ENCODE peak calls at places on chromosomes 3 and 15, in ten cellular contexts. One of them, this sample, is unnamed.

GRCh38 chr3:111621535-111621934 is 26.4 kb upstream of the ZBED2 start:
- DNase-seq in activated gamma-delta T cell: no peak
- DNase-seq in Caco-2: peak; percentile 63
- DNase-seq in mucosa of descending colon: no peak
- DNase-seq in AG08395: no peak
- DNase-seq in heart left ventricle: no peak
- DNase-seq in activated CD4-positive, alpha-beta T cell treated with anti-CD3 and anti-CD28 coated beads for 1 hour: no peak
- DNase-seq in renal cortical epithelial cell: no peak
- DNase-seq in left cardiac atrium: no peak
- DNase-seq in NCI-H774: no peak
- DNase-seq in this sample: peak; percentile 41

GRCh38 chr3:36814071-36814717 is 49.8 kb upstream of the DCLK3 start:
- DNase-seq in activated gamma-delta T cell: no peak
- DNase-seq in Caco-2: no peak
- DNase-seq in mucosa of descending colon: no peak
- DNase-seq in AG08395: no peak
- DNase-seq in heart left ventricle: no peak
- DNase-seq in activated CD4-positive, alpha-beta T cell treated with anti-CD3 and anti-CD28 coated beads for 1 hour: no peak
- DNase-seq in renal cortical epithelial cell: no peak
- DNase-seq in left cardiac atrium: peak; percentile 22
- DNase-seq in NCI-H774: no peak
- DNase-seq in this sample: no peak

GRCh38 chr15:70023769-70024491 is 73.8 kb downstream of the TLE3 start:
- DNase-seq in activated gamma-delta T cell: no peak
- DNase-seq in Caco-2: no peak
- DNase-seq in mucosa of descending colon: peak; percentile 21
- DNase-seq in AG08395: peak; percentile 69
- DNase-seq in heart left ventricle: peak; percentile 30
- DNase-seq in activated CD4-positive, alpha-beta T cell treated with anti-CD3 and anti-CD28 coated beads for 1 hour: no peak
- DNase-seq in renal cortical epithelial cell: peak; percentile 60
- DNase-seq in left cardiac atrium: peak; percentile 40
- DNase-seq in NCI-H774: no peak
- DNase-seq in this sample: no peak

GRCh38 chr15:70190296-70190695 is 92.6 kb upstream of the TLE3 start:
- DNase-seq in activated gamma-delta T cell: no peak
- DNase-seq in Caco-2: no peak
- DNase-seq in mucosa of descending colon: no peak
- DNase-seq in AG08395: no peak
- DNase-seq in heart left ventricle: no peak
- DNase-seq in activated CD4-positive, alpha-beta T cell treated with anti-CD3 and anti-CD28 coated beads for 1 hour: no peak
- DNase-seq in renal cortical epithelial cell: no peak
- DNase-seq in left cardiac atrium: no peak
- DNase-seq in NCI-H774: no peak
- DNase-seq in this sample: no peak

GRCh38 chr3:89172150-89172549 is 64.7 kb downstream of the EPHA3 start:
- DNase-seq in activated gamma-delta T cell: no peak
- DNase-seq in Caco-2: no peak
- DNase-seq in mucosa of descending colon: no peak
- DNase-seq in AG08395: no peak
- DNase-seq in heart left ventricle: no peak
- DNase-seq in activated CD4-positive, alpha-beta T cell treated with anti-CD3 and anti-CD28 coated beads for 1 hour: no peak
- DNase-seq in renal cortical epithelial cell: no peak
- DNase-seq in left cardiac atrium: no peak
- DNase-seq in NCI-H774: no peak
- DNase-seq in this sample: no peak

GRCh38 chr3:55408193-55408826 is 78.8 kb downstream of the WNT5A start:
- DNase-seq in activated gamma-delta T cell: no peak
- DNase-seq in Caco-2: no peak
- DNase-seq in mucosa of descending colon: peak; percentile 46
- DNase-seq in AG08395: no peak
- DNase-seq in heart left ventricle: no peak
- DNase-seq in activated CD4-positive, alpha-beta T cell treated with anti-CD3 and anti-CD28 coated beads for 1 hour: no peak
- DNase-seq in renal cortical epithelial cell: peak; percentile 13
- DNase-seq in left cardiac atrium: no peak
- DNase-seq in NCI-H774: no peak
- DNase-seq in this sample: no peak

GRCh38 chr3:120741837-120742197 is 499 bp downstream of the RABL3 start:
- DNase-seq in activated gamma-delta T cell: no peak
- DNase-seq in Caco-2: no peak
- DNase-seq in mucosa of descending colon: no peak
- DNase-seq in AG08395: no peak
- DNase-seq in heart left ventricle: no peak
- DNase-seq in activated CD4-positive, alpha-beta T cell treated with anti-CD3 and anti-CD28 coated beads for 1 hour: no peak
- DNase-seq in renal cortical epithelial cell: peak; percentile 37
- DNase-seq in left cardiac atrium: no peak
- DNase-seq in NCI-H774: no peak
- DNase-seq in this sample: no peak

GRCh38 chr15:69559440-69560215 is 107.0 kb downstream of the RPLP1 start:
- DNase-seq in activated gamma-delta T cell: no peak
- DNase-seq in Caco-2: no peak
- DNase-seq in mucosa of descending colon: no peak
- DNase-seq in AG08395: peak; percentile 56
- DNase-seq in heart left ventricle: no peak
- DNase-seq in activated CD4-positive, alpha-beta T cell treated with anti-CD3 and anti-CD28 coated beads for 1 hour: no peak
- DNase-seq in renal cortical epithelial cell: peak; percentile 43
- DNase-seq in left cardiac atrium: no peak
- DNase-seq in NCI-H774: no peak
- DNase-seq in this sample: no peak

GRCh38 chr3:176935524-176935923 is 261.8 kb downstream of the TBL1XR1 start:
- DNase-seq in activated gamma-delta T cell: no peak
- DNase-seq in Caco-2: no peak
- DNase-seq in mucosa of descending colon: no peak
- DNase-seq in AG08395: no peak
- DNase-seq in heart left ventricle: no peak
- DNase-seq in activated CD4-positive, alpha-beta T cell treated with anti-CD3 and anti-CD28 coated beads for 1 hour: no peak
- DNase-seq in renal cortical epithelial cell: no peak
- DNase-seq in left cardiac atrium: no peak
- DNase-seq in NCI-H774: no peak
- DNase-seq in this sample: no peak

GRCh38 chr3:136753112-136753939 is 1.1 kb upstream of the STAG1 start:
- DNase-seq in activated gamma-delta T cell: no peak
- DNase-seq in Caco-2: no peak
- DNase-seq in mucosa of descending colon: no peak
- DNase-seq in AG08395: no peak
- DNase-seq in heart left ventricle: no peak
- DNase-seq in activated CD4-positive, alpha-beta T cell treated with anti-CD3 and anti-CD28 coated beads for 1 hour: no peak
- DNase-seq in renal cortical epithelial cell: no peak
- DNase-seq in left cardiac atrium: no peak
- DNase-seq in NCI-H774: no peak
- DNase-seq in this sample: no peak

GRCh38 chr3:110984456-110985250 is 87.0 kb upstream of the NECTIN3 start:
- DNase-seq in activated gamma-delta T cell: no peak
- DNase-seq in Caco-2: no peak
- DNase-seq in mucosa of descending colon: no peak
- DNase-seq in AG08395: no peak
- DNase-seq in heart left ventricle: no peak
- DNase-seq in activated CD4-positive, alpha-beta T cell treated with anti-CD3 and anti-CD28 coated beads for 1 hour: no peak
- DNase-seq in renal cortical epithelial cell: no peak
- DNase-seq in left cardiac atrium: no peak
- DNase-seq in NCI-H774: no peak
- DNase-seq in this sample: no peak

GRCh38 chr15:70033529-70034140 is 64.1 kb downstream of the TLE3 start:
- DNase-seq in activated gamma-delta T cell: no peak
- DNase-seq in Caco-2: no peak
- DNase-seq in mucosa of descending colon: no peak
- DNase-seq in AG08395: peak; percentile 60
- DNase-seq in heart left ventricle: no peak
- DNase-seq in activated CD4-positive, alpha-beta T cell treated with anti-CD3 and anti-CD28 coated beads for 1 hour: no peak
- DNase-seq in renal cortical epithelial cell: peak; percentile 13
- DNase-seq in left cardiac atrium: peak; percentile 41
- DNase-seq in NCI-H774: peak; percentile 15
- DNase-seq in this sample: no peak

GRCh38 chr3:53672987-53673386 is 173.2 kb downstream of the CHDH start:
- DNase-seq in activated gamma-delta T cell: no peak
- DNase-seq in Caco-2: no peak
- DNase-seq in mucosa of descending colon: no peak
- DNase-seq in AG08395: no peak
- DNase-seq in heart left ventricle: no peak
- DNase-seq in activated CD4-positive, alpha-beta T cell treated with anti-CD3 and anti-CD28 coated beads for 1 hour: no peak
- DNase-seq in renal cortical epithelial cell: no peak
- DNase-seq in left cardiac atrium: no peak
- DNase-seq in NCI-H774: no peak
- DNase-seq in this sample: no peak

GRCh38 chr15:63238796-63239195 is 38.6 kb upstream of the APH1B start:
- DNase-seq in activated gamma-delta T cell: no peak
- DNase-seq in Caco-2: no peak
- DNase-seq in mucosa of descending colon: no peak
- DNase-seq in AG08395: peak; percentile 56
- DNase-seq in heart left ventricle: no peak
- DNase-seq in activated CD4-positive, alpha-beta T cell treated with anti-CD3 and anti-CD28 coated beads for 1 hour: no peak
- DNase-seq in renal cortical epithelial cell: peak; percentile 42
- DNase-seq in left cardiac atrium: no peak
- DNase-seq in NCI-H774: no peak
- DNase-seq in this sample: no peak

GRCh38 chr15:40097968-40098476 is 10.7 kb downstream of the BMF start:
- DNase-seq in activated gamma-delta T cell: no peak
- DNase-seq in Caco-2: no peak
- DNase-seq in mucosa of descending colon: peak; percentile 81
- DNase-seq in AG08395: peak; percentile 52
- DNase-seq in heart left ventricle: peak; percentile 62
- DNase-seq in activated CD4-positive, alpha-beta T cell treated with anti-CD3 and anti-CD28 coated beads for 1 hour: no peak
- DNase-seq in renal cortical epithelial cell: no peak
- DNase-seq in left cardiac atrium: peak; percentile 70
- DNase-seq in NCI-H774: no peak
- DNase-seq in this sample: peak; percentile 55

GRCh38 chr15:36784098-36784670 is 204.8 kb downstream of the CDIN1 start:
- DNase-seq in activated gamma-delta T cell: no peak
- DNase-seq in Caco-2: no peak
- DNase-seq in mucosa of descending colon: no peak
- DNase-seq in AG08395: no peak
- DNase-seq in heart left ventricle: no peak
- DNase-seq in activated CD4-positive, alpha-beta T cell treated with anti-CD3 and anti-CD28 coated beads for 1 hour: no peak
- DNase-seq in renal cortical epithelial cell: no peak
- DNase-seq in left cardiac atrium: no peak
- DNase-seq in NCI-H774: no peak
- DNase-seq in this sample: no peak

GRCh38 chr3:124372784-124373183 is 357.5 kb upstream of the UMPS start:
- DNase-seq in activated gamma-delta T cell: no peak
- DNase-seq in Caco-2: no peak
- DNase-seq in mucosa of descending colon: no peak
- DNase-seq in AG08395: no peak
- DNase-seq in heart left ventricle: no peak
- DNase-seq in activated CD4-positive, alpha-beta T cell treated with anti-CD3 and anti-CD28 coated beads for 1 hour: no peak
- DNase-seq in renal cortical epithelial cell: no peak
- DNase-seq in left cardiac atrium: no peak
- DNase-seq in NCI-H774: no peak
- DNase-seq in this sample: no peak

GRCh38 chr3:117696871-117697270 is 987.3 kb downstream of the TUSC7 start:
- DNase-seq in activated gamma-delta T cell: no peak
- DNase-seq in Caco-2: no peak
- DNase-seq in mucosa of descending colon: no peak
- DNase-seq in AG08395: no peak
- DNase-seq in heart left ventricle: no peak
- DNase-seq in activated CD4-positive, alpha-beta T cell treated with anti-CD3 and anti-CD28 coated beads for 1 hour: no peak
- DNase-seq in renal cortical epithelial cell: no peak
- DNase-seq in left cardiac atrium: no peak
- DNase-seq in NCI-H774: no peak
- DNase-seq in this sample: no peak

GRCh38 chr15:80608688-80609087 is 86.4 kb upstream of the ABHD17C start:
- DNase-seq in activated gamma-delta T cell: no peak
- DNase-seq in Caco-2: no peak
- DNase-seq in mucosa of descending colon: no peak
- DNase-seq in AG08395: no peak
- DNase-seq in heart left ventricle: no peak
- DNase-seq in activated CD4-positive, alpha-beta T cell treated with anti-CD3 and anti-CD28 coated beads for 1 hour: no peak
- DNase-seq in renal cortical epithelial cell: no peak
- DNase-seq in left cardiac atrium: no peak
- DNase-seq in NCI-H774: no peak
- DNase-seq in this sample: no peak

GRCh38 chr3:182121424-182121823 is 409.7 kb downstream of the SOX2 start:
- DNase-seq in activated gamma-delta T cell: no peak
- DNase-seq in Caco-2: no peak
- DNase-seq in mucosa of descending colon: no peak
- DNase-seq in AG08395: no peak
- DNase-seq in heart left ventricle: no peak
- DNase-seq in activated CD4-positive, alpha-beta T cell treated with anti-CD3 and anti-CD28 coated beads for 1 hour: no peak
- DNase-seq in renal cortical epithelial cell: no peak
- DNase-seq in left cardiac atrium: no peak
- DNase-seq in NCI-H774: no peak
- DNase-seq in this sample: no peak

GRCh38 chr15:63983071-63983711 is 63.1 kb downstream of the DAPK2 start:
- DNase-seq in activated gamma-delta T cell: no peak
- DNase-seq in Caco-2: no peak
- DNase-seq in mucosa of descending colon: peak; percentile 1
- DNase-seq in AG08395: no peak
- DNase-seq in heart left ventricle: no peak
- DNase-seq in activated CD4-positive, alpha-beta T cell treated with anti-CD3 and anti-CD28 coated beads for 1 hour: no peak
- DNase-seq in renal cortical epithelial cell: no peak
- DNase-seq in left cardiac atrium: no peak
- DNase-seq in NCI-H774: no peak
- DNase-seq in this sample: peak; percentile 22

GRCh38 chr15:28995193-28995592 is 109.4 kb downstream of the APBA2 start:
- DNase-seq in activated gamma-delta T cell: no peak
- DNase-seq in Caco-2: no peak
- DNase-seq in mucosa of descending colon: no peak
- DNase-seq in AG08395: no peak
- DNase-seq in heart left ventricle: no peak
- DNase-seq in activated CD4-positive, alpha-beta T cell treated with anti-CD3 and anti-CD28 coated beads for 1 hour: no peak
- DNase-seq in renal cortical epithelial cell: no peak
- DNase-seq in left cardiac atrium: no peak
- DNase-seq in NCI-H774: no peak
- DNase-seq in this sample: no peak

GRCh38 chr15:74844319-74845207 is 1.6 kb upstream of the ULK3 start:
- DNase-seq in activated gamma-delta T cell: no peak
- DNase-seq in Caco-2: no peak
- DNase-seq in mucosa of descending colon: no peak
- DNase-seq in AG08395: no peak
- DNase-seq in heart left ventricle: no peak
- DNase-seq in activated CD4-positive, alpha-beta T cell treated with anti-CD3 and anti-CD28 coated beads for 1 hour: no peak
- DNase-seq in renal cortical epithelial cell: no peak
- DNase-seq in left cardiac atrium: no peak
- DNase-seq in NCI-H774: no peak
- DNase-seq in this sample: no peak

GRCh38 chr3:143895805-143896204 is 47.5 kb upstream of the SLC9A9 start:
- DNase-seq in activated gamma-delta T cell: no peak
- DNase-seq in Caco-2: no peak
- DNase-seq in mucosa of descending colon: no peak
- DNase-seq in AG08395: no peak
- DNase-seq in heart left ventricle: no peak
- DNase-seq in activated CD4-positive, alpha-beta T cell treated with anti-CD3 and anti-CD28 coated beads for 1 hour: no peak
- DNase-seq in renal cortical epithelial cell: peak; percentile 7
- DNase-seq in left cardiac atrium: no peak
- DNase-seq in NCI-H774: peak; percentile 21
- DNase-seq in this sample: peak; percentile 35

GRCh38 chr3:99250272-99250671 is 348.8 kb upstream of the DCBLD2 start:
- DNase-seq in activated gamma-delta T cell: no peak
- DNase-seq in Caco-2: no peak
- DNase-seq in mucosa of descending colon: peak; percentile 1
- DNase-seq in AG08395: no peak
- DNase-seq in heart left ventricle: no peak
- DNase-seq in activated CD4-positive, alpha-beta T cell treated with anti-CD3 and anti-CD28 coated beads for 1 hour: no peak
- DNase-seq in renal cortical epithelial cell: peak; percentile 94
- DNase-seq in left cardiac atrium: no peak
- DNase-seq in NCI-H774: no peak
- DNase-seq in this sample: no peak

GRCh38 chr3:105365536-105366301 is 990 bp upstream of the ALCAM start:
- DNase-seq in activated gamma-delta T cell: no peak
- DNase-seq in Caco-2: no peak
- DNase-seq in mucosa of descending colon: peak; percentile 4
- DNase-seq in AG08395: no peak
- DNase-seq in heart left ventricle: no peak
- DNase-seq in activated CD4-positive, alpha-beta T cell treated with anti-CD3 and anti-CD28 coated beads for 1 hour: no peak
- DNase-seq in renal cortical epithelial cell: peak; percentile 64
- DNase-seq in left cardiac atrium: no peak
- DNase-seq in NCI-H774: no peak
- DNase-seq in this sample: peak; percentile 14

GRCh38 chr15:74203914-74204431 is 1.4 kb upstream of the STRA6 start:
- DNase-seq in activated gamma-delta T cell: no peak
- DNase-seq in Caco-2: no peak
- DNase-seq in mucosa of descending colon: no peak
- DNase-seq in AG08395: peak; percentile 34
- DNase-seq in heart left ventricle: no peak
- DNase-seq in activated CD4-positive, alpha-beta T cell treated with anti-CD3 and anti-CD28 coated beads for 1 hour: no peak
- DNase-seq in renal cortical epithelial cell: no peak
- DNase-seq in left cardiac atrium: peak; percentile 79
- DNase-seq in NCI-H774: no peak
- DNase-seq in this sample: no peak

GRCh38 chr15:42409011-42409410 is 49.7 kb downstream of the CAPN3 start:
- DNase-seq in activated gamma-delta T cell: no peak
- DNase-seq in Caco-2: no peak
- DNase-seq in mucosa of descending colon: no peak
- DNase-seq in AG08395: no peak
- DNase-seq in heart left ventricle: no peak
- DNase-seq in activated CD4-positive, alpha-beta T cell treated with anti-CD3 and anti-CD28 coated beads for 1 hour: no peak
- DNase-seq in renal cortical epithelial cell: no peak
- DNase-seq in left cardiac atrium: no peak
- DNase-seq in NCI-H774: no peak
- DNase-seq in this sample: no peak